ENCODE peak calls at places on chromosomes 12 and 14, in nine cellular contexts. K is uterus; P is cardiac muscle cell; J is GM12864; V is choroid plexus epithelial cell; A is CD8-positive, alpha-beta T cell; M is thoracic aorta; R is kidney; G is GM23338. Y is an unnamed sample.

GRCh38 chr12:100234591-100235304 is 32.1 kb downstream of the DEPDC4 start:
- DNase-seq in V (peak; percentile 75), A (no peak), J (peak; percentile 7), G (peak; percentile 74), P (peak; percentile 67), M (no peak), K (no peak), R (no peak), Y (peak; percentile 25)

GRCh38 chr12:108141600-108142145 is 12.6 kb downstream of the WSCD2 start:
- DNase-seq in G (no peak), J (no peak), V (no peak), K (no peak), A (no peak), M (no peak), R (no peak), P (no peak), Y (no peak)

GRCh38 chr12:68506619-68507018 is 104.1 kb upstream of the RAP1B start:
- DNase-seq in A (no peak), K (no peak), G (no peak), R (no peak), V (no peak), M (no peak), P (no peak), J (no peak), Y (no peak)

GRCh38 chr12:95322335-95322734 is 104.7 kb downstream of the VEZT start:
- DNase-seq in P (no peak), G (no peak), A (no peak), M (no peak), J (no peak), K (no peak), V (peak; percentile 37), R (no peak), Y (no peak)

GRCh38 chr14:74394549-74394948 is 31.5 kb downstream of the SYNDIG1L start:
- DNase-seq in P (no peak), V (no peak), K (no peak), A (no peak), M (no peak), J (no peak), R (no peak), G (no peak), Y (no peak)

GRCh38 chr12:87953257-87953860 is 75.8 kb downstream of the C12orf50 start:
- DNase-seq in M (no peak), R (no peak), V (peak; percentile 89), J (no peak), P (peak; percentile 68), G (peak; percentile 71), K (no peak), A (no peak), Y (peak; percentile 16)

GRCh38 chr12:54968181-54968730 is 16.3 kb downstream of the TESPA1 start:
- DNase-seq in K (no peak), A (no peak), J (no peak), G (no peak), V (no peak), M (no peak), P (no peak), R (no peak), Y (no peak)

GRCh38 chr14:71574976-71575375 is 357.3 kb upstream of the RGS6 start:
- DNase-seq in R (no peak), V (peak; percentile 94), K (no peak), P (peak; percentile 89), G (peak; percentile 22), J (no peak), A (no peak), M (no peak), Y (no peak)

GRCh38 chr12:85029456-85029855 is 6.6 kb downstream of the TSPAN19 start:
- DNase-seq in A (no peak), M (no peak), J (no peak), R (no peak), G (peak; percentile 70), P (peak; percentile 38), K (no peak), V (peak; percentile 60), Y (peak; percentile 10)

GRCh38 chr12:11202811-11203210 is 16.1 kb upstream of the TAS2R42 start:
- DNase-seq in A (no peak), P (peak; percentile 3), K (no peak), V (peak; percentile 14), R (no peak), G (no peak), M (no peak), J (no peak), Y (no peak)

DNA sequence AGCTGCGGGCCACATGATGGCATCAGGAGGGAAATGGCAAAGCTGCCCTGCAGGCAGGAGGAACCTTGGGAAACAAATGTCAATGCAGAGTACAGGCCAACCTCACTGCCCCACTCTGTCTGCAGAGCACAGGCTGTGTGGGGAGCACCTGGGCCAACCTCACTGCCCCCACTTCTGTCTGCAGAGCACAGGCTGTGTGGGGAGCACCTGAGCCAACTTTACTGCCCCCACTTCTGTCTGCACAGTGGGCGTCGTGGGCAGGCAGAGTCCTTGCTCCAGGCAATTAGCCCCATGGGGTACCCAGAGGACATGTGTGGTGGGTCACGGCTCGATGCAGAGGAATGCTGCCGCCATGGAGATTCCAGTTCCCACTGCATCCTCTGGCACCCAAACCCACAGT is 26.2 kb downstream of the BRF1 start:
- DNase-seq in V (no peak), M (no peak), J (no peak), A (no peak), P (no peak), K (no peak), G (no peak), R (no peak), Y (no peak)
- TF ChIP-seq CTCF in V (no peak), M (no peak), J (no peak), A (no peak), P (no peak), K (no peak), G (no peak), R (no peak), Y (no peak)

DNA sequence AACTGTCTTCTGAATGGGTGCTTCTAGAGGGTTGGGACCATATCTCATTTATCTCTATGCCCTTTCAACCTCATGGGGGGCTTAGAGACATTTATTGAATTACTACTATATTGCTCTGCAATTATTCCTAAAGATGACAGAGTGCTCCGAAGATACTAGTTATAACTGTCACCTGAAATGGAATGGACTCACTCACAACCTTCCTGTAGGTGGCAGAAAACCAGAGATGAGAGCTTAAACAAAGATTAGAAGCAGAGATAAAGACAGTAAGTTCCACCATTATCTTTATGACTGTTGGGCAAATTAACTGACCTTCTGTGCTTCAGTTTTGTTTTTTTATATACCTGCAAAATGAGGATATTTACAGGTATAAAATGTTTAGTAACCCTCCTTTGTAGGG is 31.5 kb upstream of the GTF2A1 start:
- DNase-seq in R (no peak), J (no peak), K (no peak), A (no peak), G (peak; percentile 33), V (no peak), M (no peak), P (no peak), Y (no peak)
- TF ChIP-seq CTCF in R (no peak), J (no peak), K (no peak), A (no peak), G (peak; percentile 51), V (no peak), M (no peak), P (no peak), Y (no peak)

GRCh38 chr12:102543494-102543893 is 63.1 kb upstream of the IGF1 start:
- DNase-seq in G (peak; percentile 23), P (no peak), A (no peak), K (no peak), M (no peak), R (no peak), V (no peak), J (no peak), Y (peak; percentile 6)
- TF ChIP-seq CTCF in G (peak; percentile 23), P (peak; percentile 19), A (no peak), K (no peak), M (no peak), R (peak; percentile 11), V (peak; percentile 26), J (peak; percentile 49), Y (no peak)

DNA sequence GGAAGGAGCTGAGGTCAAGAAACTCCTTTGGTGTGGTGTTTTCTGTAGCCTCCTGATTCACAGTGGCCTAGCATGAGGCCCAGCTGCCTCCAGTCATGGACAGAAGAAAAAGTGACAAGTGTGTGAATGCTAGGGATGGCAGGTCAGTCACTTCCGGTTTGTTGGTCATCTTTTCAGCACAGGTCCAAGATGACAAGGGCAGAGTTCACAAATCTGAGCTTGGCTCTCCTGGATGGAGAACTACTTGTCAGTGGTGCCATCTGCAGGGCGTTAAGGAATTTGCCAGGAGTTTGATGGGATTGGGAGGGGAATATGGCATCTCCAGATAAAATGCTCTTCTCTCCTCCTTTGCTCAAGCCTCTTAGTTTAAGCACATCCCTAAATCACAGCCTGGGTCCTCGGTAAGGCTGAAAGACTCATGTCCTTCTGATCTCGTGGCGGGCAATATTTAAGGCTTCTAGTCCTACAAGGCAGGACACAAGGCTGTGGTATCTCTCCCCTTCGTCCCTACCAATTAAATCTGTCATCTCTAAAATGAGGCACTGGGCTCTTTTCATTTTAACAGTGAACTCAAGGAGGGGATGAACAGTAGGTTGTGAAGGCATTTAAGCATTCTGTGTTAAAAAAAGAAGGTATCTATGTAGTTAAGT is 10.0 kb downstream of the TUBA1B start:
- DNase-seq in K (no peak), R (no peak), J (no peak), M (no peak), G (peak; percentile 84), A (no peak), V (peak; percentile 75), P (peak; percentile 78), Y (no peak)
- TF ChIP-seq CTCF in K (peak; percentile 38), R (peak; percentile 64), J (peak; percentile 26), M (peak; percentile 53), G (peak; percentile 69), A (no peak), V (peak; percentile 80), P (peak; percentile 75), Y (no peak)

DNA sequence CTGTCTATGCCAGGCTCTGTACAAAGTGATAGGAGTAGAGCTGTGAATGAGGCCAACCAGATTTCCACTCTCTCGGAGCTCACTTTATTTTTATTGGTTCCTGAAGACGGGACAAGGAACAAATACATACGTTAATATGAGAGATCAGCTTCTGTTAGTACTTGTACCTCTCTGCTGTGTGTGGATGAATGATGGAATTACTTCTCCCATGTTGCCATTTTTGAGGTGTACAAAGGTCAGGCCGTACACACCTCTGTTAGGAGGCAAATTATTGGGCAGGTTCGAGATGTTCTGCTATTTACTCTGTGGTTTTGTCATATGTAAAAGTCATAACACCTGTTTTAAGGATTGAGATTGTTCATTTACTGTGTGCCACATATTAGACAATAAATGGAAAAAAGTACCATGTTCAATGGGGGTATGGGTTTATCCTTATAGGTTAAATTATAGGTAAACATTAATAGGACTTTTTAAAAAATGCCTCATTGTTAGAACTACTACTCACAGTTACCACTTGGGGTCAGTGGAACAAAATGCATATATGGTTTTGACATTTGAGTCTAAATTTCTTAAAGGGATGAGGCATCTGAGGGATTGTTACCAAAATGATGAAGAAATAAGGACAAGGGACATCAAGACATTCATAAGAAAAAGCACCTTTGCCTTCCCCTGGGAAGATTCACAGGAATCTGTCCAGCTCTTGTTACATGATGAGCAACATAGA is 26.9 kb downstream of the WBP11 start:
- DNase-seq in A (no peak), K (no peak), P (peak; percentile 57), J (no peak), R (no peak), G (no peak), M (no peak), V (peak; percentile 53), Y (no peak)
- TF ChIP-seq CTCF in A (peak; percentile 30), K (no peak), P (peak; percentile 44), J (peak; percentile 35), R (no peak), G (peak; percentile 32), M (peak; percentile 14), V (peak; percentile 45), Y (no peak)

GRCh38 chr14:102086972-102087761 is at the start of gene HSP90AA1:
- DNase-seq in J (peak; percentile 61), P (peak; percentile 96), A (peak; percentile 88), G (peak; percentile 97), R (peak; percentile 99), M (peak; percentile 78), V (peak; percentile 91), K (peak; percentile 95), Y (peak; percentile 99)
- TF ChIP-seq CTCF in J (no peak), P (peak; percentile 9), A (no peak), G (no peak), R (no peak), M (no peak), V (no peak), K (no peak), Y (peak; percentile 22)

Y was measured in GM20000.